ENCODE peak calls at places on chromosomes 5 and 9, in ten cellular contexts. U is GM23338, O is mesenchymal stem cell, G is IMR-90, X is tibial artery, H is AG04450, E is A673, B is GM12865, W is neuronal stem cell, C is HFF-Myc. P is an unnamed sample.

GRCh38 chr5:71658916-71659661 is 60.0 kb upstream of the CARTPT start:
- DNase-seq in U (peak), O (no peak), G (no peak), X (no peak), H (no peak), E (peak), B (peak), W (no peak), C (no peak), P (no peak)

GRCh38 chr5:57681942-57682341 is 199.3 kb upstream of the ACTBL2 start:
- DNase-seq in U (no peak), O (no peak), G (peak), X (no peak), H (no peak), E (no peak), B (no peak), W (no peak), C (no peak), P (no peak)

GRCh38 chr9:20683351-20684034 is 566 bp upstream of the FOCAD start:
- DNase-seq in U (no peak), O (peak), G (peak), X (peak), H (no peak), E (peak), B (peak), W (no peak), C (no peak), P (peak)

GRCh38 chr5:164345173-164345572 is 839.8 kb downstream of the MAT2B start:
- DNase-seq in U (no peak), O (peak), G (peak), X (no peak), H (no peak), E (peak), B (no peak), W (no peak), C (no peak), P (no peak)

GRCh38 chr5:43515678-43516048 is 715 bp upstream of the C5orf34 start:
- DNase-seq in U (no peak), O (no peak), G (no peak), X (no peak), H (no peak), E (no peak), B (peak), W (no peak), C (no peak), P (no peak)

GRCh38 chr9:14323969-14324366 is 10.0 kb upstream of the NFIB start:
- DNase-seq in U (no peak), O (no peak), G (no peak), X (no peak), H (no peak), E (no peak), B (no peak), W (no peak), C (no peak), P (no peak)

GRCh38 chr5:170273968-170274710 is 23.4 kb downstream of the LCP2 start:
- DNase-seq in U (peak), O (no peak), G (no peak), X (no peak), H (no peak), E (peak), B (peak), W (no peak), C (no peak), P (peak)

GRCh38 chr9:84538879-84539278 is 130.7 kb upstream of the NTRK2 start:
- DNase-seq in U (no peak), O (no peak), G (no peak), X (no peak), H (no peak), E (no peak), B (no peak), W (no peak), C (no peak), P (no peak)

GRCh38 chr9:37761511-37761910 is 7.9 kb downstream of the TRMT10B start:
- DNase-seq in U (no peak), O (peak), G (peak), X (no peak), H (peak), E (no peak), B (no peak), W (no peak), C (no peak), P (no peak)

GRCh38 chr9:137193771-137194170 is 5.3 kb downstream of the SSNA1 start:
- DNase-seq in U (no peak), O (no peak), G (no peak), X (no peak), H (no peak), E (no peak), B (no peak), W (no peak), C (no peak), P (no peak)

GRCh38 chr5:14105717-14106435 is 37.3 kb upstream of the TRIO start:
- DNase-seq in U (no peak), O (peak), G (peak), X (no peak), H (peak), E (peak), B (no peak), W (no peak), C (peak), P (no peak)

GRCh38 chr5:115579747-115580173 is 22.5 kb downstream of the TICAM2 start:
- DNase-seq in U (no peak), O (no peak), G (no peak), X (no peak), H (no peak), E (peak), B (peak), W (no peak), C (no peak), P (no peak)

GRCh38 chr9:112325127-112325526 is 8.3 kb downstream of the PTBP3 start:
- DNase-seq in U (peak), O (no peak), G (no peak), X (no peak), H (no peak), E (no peak), B (no peak), W (no peak), C (no peak), P (no peak)

GRCh38 chr9:113309204-113309813 is 6.1 kb upstream of the RNF183 start:
- DNase-seq in U (peak), O (peak), G (peak), X (no peak), H (peak), E (peak), B (peak), W (no peak), C (no peak), P (no peak)

GRCh38 chr5:154712518-154713437 is 42.4 kb upstream of the LARP1 start:
- DNase-seq in U (peak), O (peak), G (no peak), X (no peak), H (no peak), E (no peak), B (no peak), W (no peak), C (no peak), P (peak)

GRCh38 chr9:128231638-128232568 is 28.7 kb downstream of the DNM1 start:
- DNase-seq in U (no peak), O (no peak), G (no peak), X (peak), H (no peak), E (no peak), B (no peak), W (no peak), C (no peak), P (peak)

GRCh38 chr9:98944130-98945074 is 695 bp downstream of the COL15A1 start:
- DNase-seq in U (peak), O (peak), G (no peak), X (no peak), H (no peak), E (no peak), B (no peak), W (peak), C (no peak), P (peak)

GRCh38 chr5:39167141-39167972 is 52.0 kb downstream of the FYB1 start:
- DNase-seq in U (no peak), O (peak), G (peak), X (no peak), H (no peak), E (no peak), B (no peak), W (no peak), C (no peak), P (no peak)

GRCh38 chr5:150521939-150522503 is 14.1 kb downstream of the NDST1 start:
- DNase-seq in U (no peak), O (no peak), G (no peak), X (no peak), H (no peak), E (no peak), B (no peak), W (no peak), C (no peak), P (no peak)
- H3K4me3 ChIP-seq in U (no peak), O (no peak), G (no peak), X (no peak), H (no peak), E (no peak), B (no peak), W (no peak), C (no peak), P (no peak)

GRCh38 chr5:10596310-10596703 is 32.4 kb downstream of the ANKRD33B start:
- DNase-seq in U (no peak), O (no peak), G (no peak), X (no peak), H (no peak), E (no peak), B (no peak), W (no peak), C (no peak), P (no peak)
- H3K4me3 ChIP-seq in U (no peak), O (peak), G (no peak), X (no peak), H (peak), E (no peak), B (peak), W (no peak), C (no peak), P (no peak)

GRCh38 chr5:158051036-158051435 is 192.1 kb upstream of the CLINT1 start:
- DNase-seq in U (no peak), O (no peak), G (no peak), X (no peak), H (no peak), E (no peak), B (no peak), W (no peak), C (no peak), P (no peak)
- H3K4me3 ChIP-seq in U (no peak), O (no peak), G (no peak), X (no peak), H (no peak), E (no peak), B (no peak), W (no peak), C (no peak), P (no peak)

DNA sequence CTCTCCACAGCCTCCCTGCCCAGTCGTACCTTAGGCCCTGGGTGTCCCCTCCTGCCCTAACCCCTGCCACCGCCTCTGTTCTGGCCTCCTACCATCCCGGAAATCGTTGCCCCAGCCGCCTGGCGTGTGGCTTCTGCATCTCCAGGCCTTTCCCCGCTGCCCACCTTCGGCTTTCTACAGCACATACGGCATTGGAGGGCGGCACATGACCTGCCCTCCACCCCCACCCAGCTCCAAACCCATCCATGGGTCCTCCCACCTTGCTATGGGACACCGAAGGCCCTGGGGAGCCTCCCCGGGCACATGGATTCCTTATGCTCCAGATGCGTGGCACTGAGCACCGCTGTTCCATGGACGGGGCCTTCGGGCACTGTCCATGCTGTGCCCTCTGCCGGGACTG is 32.0 kb downstream of the FGF18 start:
- DNase-seq in U (no peak), O (no peak), G (no peak), X (no peak), H (no peak), E (no peak), B (no peak), W (no peak), C (no peak), P (no peak)
- H3K4me3 ChIP-seq in U (peak), O (peak), G (no peak), X (peak), H (no peak), E (no peak), B (no peak), W (no peak), C (no peak), P (peak)

GRCh38 chr9:89234636-89235035 is 56.0 kb upstream of the SHC3 start:
- DNase-seq in U (peak), O (no peak), G (peak), X (no peak), H (no peak), E (peak), B (peak), W (no peak), C (no peak), P (no peak)
- H3K4me3 ChIP-seq in U (peak), O (peak), G (peak), X (no peak), H (peak), E (peak), B (no peak), W (no peak), C (peak), P (no peak)

P was measured in sigmoid colon.